ENCODE peak calls at places on chromosomes 3 and 15, in seven cellular contexts. D is H1, G is HCT116, C is K562, Y is HepG2, Q is SK-N-SH, R is GM12878. I is an unnamed sample.

GRCh38 chr3:152508705-152509104 is 240.0 kb downstream of the MBNL1 start:
- DNase-seq in D (no peak), G (peak), C (peak), Y (peak), Q (no peak), R (no peak), I (peak)

GRCh38 chr15:98647026-98647773 is 1.1 kb upstream of the IGF1R start:
- DNase-seq in D (peak), G (peak), C (peak), Y (peak), Q (peak), R (no peak), I (peak)

GRCh38 chr3:193894121-193894863 is 241.7 kb upstream of the HES1 start:
- DNase-seq in D (no peak), G (no peak), C (no peak), Y (no peak), Q (no peak), R (no peak), I (no peak)

GRCh38 chr3:127779747-127780146 is 42.6 kb downstream of the MGLL start:
- DNase-seq in D (no peak), G (no peak), C (no peak), Y (no peak), Q (no peak), R (no peak), I (peak)

GRCh38 chr3:17494117-17494809 is 248.2 kb downstream of the TBC1D5 start:
- DNase-seq in D (no peak), G (no peak), C (no peak), Y (no peak), Q (no peak), R (no peak), I (no peak)

GRCh38 chr3:115788921-115789470 is 165.7 kb downstream of the GAP43 start:
- DNase-seq in D (no peak), G (peak), C (no peak), Y (peak), Q (no peak), R (no peak), I (no peak)

GRCh38 chr3:182258538-182259177 is 534.6 kb upstream of the ATP11B start:
- DNase-seq in D (no peak), G (peak), C (no peak), Y (peak), Q (peak), R (no peak), I (peak)

GRCh38 chr3:30934208-30934550 is 39.7 kb upstream of the GADL1 start:
- DNase-seq in D (peak), G (peak), C (no peak), Y (peak), Q (peak), R (no peak), I (peak)

GRCh38 chr15:77659350-77660321 is 26.9 kb upstream of the LINGO1 start:
- DNase-seq in D (no peak), G (peak), C (peak), Y (peak), Q (peak), R (no peak), I (peak)
- TF ChIP-seq JUND in D (no peak), G (no peak), C (no peak), Y (no peak), Q (no peak), R (no peak), I (no peak)

DNA sequence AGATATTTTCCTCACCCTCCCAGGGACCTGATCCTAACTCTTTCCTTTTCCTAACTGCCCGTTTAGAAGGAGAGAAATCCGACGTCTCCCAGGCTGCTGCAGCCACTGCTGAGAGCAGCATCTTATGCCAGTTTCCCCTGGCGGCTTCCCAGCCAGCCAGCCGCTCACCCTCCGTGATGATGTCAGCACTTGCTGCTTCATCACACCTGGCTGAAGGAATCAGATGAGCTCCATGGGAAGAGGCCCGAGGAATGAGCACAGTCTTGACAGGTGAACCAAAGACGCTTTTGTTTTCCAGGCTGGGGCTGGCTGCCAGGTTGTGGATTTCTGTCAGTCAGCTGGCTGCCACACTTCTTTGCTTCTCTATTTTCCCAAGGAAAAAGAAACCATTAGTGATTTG is 445.1 kb upstream of the RBMS3 start:
- DNase-seq in D (no peak), G (no peak), C (no peak), Y (no peak), Q (no peak), R (no peak), I (no peak)
- TF ChIP-seq JUND in D (no peak), G (no peak), C (no peak), Y (no peak), Q (no peak), R (no peak), I (no peak)

GRCh38 chr3:23940775-23941174 is 4.3 kb upstream of the NR1D2 start:
- DNase-seq in D (no peak), G (no peak), C (peak), Y (no peak), Q (no peak), R (no peak), I (no peak)
- TF ChIP-seq JUND in D (no peak), G (no peak), C (no peak), Y (no peak), Q (no peak), R (no peak), I (no peak)

DNA sequence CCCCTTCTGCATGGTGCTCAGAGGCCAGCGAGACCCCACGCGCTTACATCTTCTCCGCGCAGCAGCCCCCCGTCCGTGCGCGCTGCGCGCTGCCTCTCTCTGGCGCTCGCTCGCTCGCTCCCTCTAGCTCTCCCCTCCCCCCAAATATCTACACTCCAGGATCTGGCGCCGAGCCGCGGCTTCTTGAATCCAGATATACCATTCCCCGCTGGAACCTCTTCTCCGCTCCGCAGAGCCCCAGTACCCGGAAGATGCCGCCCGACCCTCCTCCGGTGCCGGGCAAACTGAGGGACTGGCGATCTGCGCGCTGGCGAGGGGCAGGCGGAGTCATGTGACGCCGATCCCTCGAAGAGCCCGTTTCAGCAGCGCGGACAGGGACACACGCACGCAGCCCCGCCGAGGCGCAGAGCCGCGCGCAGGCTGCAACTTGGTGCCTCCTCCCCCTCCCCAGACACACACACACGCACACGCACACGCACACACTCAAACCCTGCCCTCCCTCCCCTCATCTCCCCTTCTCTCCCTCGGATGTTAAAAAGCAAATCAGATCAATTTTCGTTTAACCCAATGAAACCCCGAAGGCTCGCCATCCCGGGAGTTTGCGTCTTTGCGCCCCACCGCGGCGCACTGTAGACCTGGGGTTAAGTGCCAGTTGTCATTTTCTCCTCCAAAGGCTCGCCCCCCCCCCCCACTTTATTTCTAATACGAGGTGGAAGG is at the start of gene RASGRF1:
- DNase-seq in D (no peak), G (no peak), C (no peak), Y (no peak), Q (peak), R (no peak), I (peak)
- TF ChIP-seq JUND in D (no peak), G (no peak), C (no peak), Y (no peak), Q (no peak), R (no peak), I (no peak)

GRCh38 chr3:65425880-65426279 is 612.8 kb downstream of the MAGI1 start:
- DNase-seq in D (no peak), G (no peak), C (no peak), Y (peak), Q (peak), R (no peak), I (no peak)
- TF ChIP-seq JUND in D (no peak), G (no peak), C (no peak), Y (no peak), Q (no peak), R (no peak), I (no peak)

DNA sequence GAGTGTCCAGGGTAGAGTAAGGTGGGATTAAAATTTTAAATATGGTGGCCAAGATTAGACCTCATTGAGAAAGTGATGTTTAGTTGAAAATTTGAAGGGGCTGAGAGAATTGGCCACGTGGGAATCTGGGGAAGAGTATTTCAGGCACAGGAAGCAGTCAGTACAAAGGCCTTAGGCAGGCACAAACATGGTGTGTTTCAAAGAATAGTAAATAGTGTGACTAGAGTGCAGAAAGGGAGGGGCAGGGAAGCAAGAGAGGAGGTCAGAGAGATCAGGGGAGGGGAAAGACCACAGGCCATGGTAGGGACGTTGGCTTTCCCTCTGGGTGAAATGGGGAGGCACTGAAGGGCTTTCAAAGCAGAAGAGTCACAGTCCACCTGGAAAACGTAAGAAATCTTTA is 36.6 kb upstream of the POMGNT2 start:
- DNase-seq in D (no peak), G (no peak), C (no peak), Y (peak), Q (no peak), R (no peak), I (no peak)
- TF ChIP-seq JUND in D (no peak), G (no peak), C (no peak), Y (no peak), Q (no peak), R (no peak), I (no peak)

DNA sequence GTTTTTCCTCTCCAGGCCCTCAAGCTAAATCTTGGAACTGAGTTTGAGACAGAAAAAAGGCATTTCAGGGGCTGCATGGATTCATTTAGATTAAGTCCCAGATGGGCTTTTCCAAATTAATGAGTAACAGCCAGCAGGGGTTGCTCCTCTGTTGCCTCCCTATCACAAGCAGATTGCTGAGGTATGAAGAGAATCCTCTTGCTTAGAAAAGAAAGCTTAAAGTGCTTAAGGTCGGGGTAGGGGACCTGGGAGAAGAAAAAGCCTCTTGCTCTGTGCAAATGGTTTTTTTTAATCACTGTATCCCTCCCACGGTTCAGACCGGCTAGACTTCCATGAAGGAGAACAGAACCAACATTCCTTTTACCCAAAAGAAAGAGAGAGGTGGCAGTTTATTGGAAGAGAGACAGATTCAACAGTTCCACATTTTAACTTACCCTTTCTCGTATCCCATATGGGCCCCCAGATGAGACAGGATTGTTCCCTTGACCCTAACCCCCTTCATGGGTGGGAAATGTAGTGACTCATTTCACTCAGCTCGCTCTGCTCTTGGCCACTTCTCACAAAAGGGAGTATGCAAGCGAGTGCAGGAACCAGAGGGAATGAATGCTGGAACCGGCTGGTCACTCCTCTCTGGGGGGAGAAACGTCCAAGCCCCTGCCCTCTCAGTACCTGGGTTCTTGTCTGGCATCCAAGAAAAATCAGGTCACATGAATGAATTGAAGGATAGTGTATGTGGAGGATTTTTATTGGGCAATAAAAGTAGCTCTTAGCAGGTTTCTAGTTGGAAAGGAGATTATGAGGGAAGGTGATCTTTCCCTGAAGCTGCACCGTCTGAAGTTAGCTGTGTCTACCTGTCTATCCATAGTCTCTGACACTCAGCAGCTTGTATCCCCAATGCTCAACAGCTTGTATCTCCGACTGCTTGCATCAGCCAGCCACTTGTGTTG is 745.2 kb downstream of the SI start:
- DNase-seq in D (peak), G (no peak), C (no peak), Y (no peak), Q (no peak), R (no peak), I (no peak)
- TF ChIP-seq JUND in D (no peak), G (no peak), C (no peak), Y (no peak), Q (no peak), R (no peak), I (no peak)

I was measured in T47D.